ENCODE peak calls at places on chromosome 19, in five cellular contexts. O, Z, W, V and B are unnamed samples. For H3K4me1, the result is how much of the 10 kb centered on the place peaks cover.

GRCh38 chr19:5697890-5698634 is 8.0 kb downstream of the RPL36 start:
- DNase-seq in Z (no peak), V (no peak), O (no peak), W (no peak), B (no peak)

GRCh38 chr19:13428352-13428751 is 77.9 kb downstream of the CACNA1A start:
- DNase-seq in V (no peak), O (peak), W (no peak), Z (no peak), B (no peak)

GRCh38 chr19:50362656-50363424 is 2.6 kb downstream of the NAPSA start:
- DNase-seq in O (peak), Z (no peak), V (no peak), W (no peak), B (peak)

GRCh38 chr19:30420881-30421280 is 48.7 kb downstream of the ZNF536 start:
- DNase-seq in V (no peak), Z (no peak), O (no peak), W (no peak), B (no peak)

GRCh38 chr19:1066748-1067340 is at the start of gene ARHGAP45:
- DNase-seq in O (peak), V (no peak), Z (no peak), W (peak), B (no peak)

GRCh38 chr19:5022066-5022860 is 53.4 kb downstream of the KDM4B start:
- DNase-seq in O (no peak), Z (no peak), W (no peak), V (no peak), B (no peak)

GRCh38 chr19:16957151-16957662 is 68.4 kb downstream of the F2RL3 start:
- DNase-seq in O (no peak), Z (peak), V (no peak), W (no peak), B (peak)

GRCh38 chr19:10679743-10680142 is 21.5 kb upstream of the QTRT1 start:
- DNase-seq in O (no peak), W (no peak), Z (no peak), V (no peak), B (no peak)

GRCh38 chr19:35213678-35214632 is 14.6 kb downstream of the FAM187B start:
- DNase-seq in Z (peak), O (no peak), V (peak), W (peak), B (peak)

GRCh38 chr19:18995804-18996241 is 37.5 kb downstream of the SUGP2 start:
- DNase-seq in O (peak), V (peak), Z (peak), W (peak), B (peak)

GRCh38 chr19:13795595-13796300 is 505 bp downstream of the ZSWIM4 start:
- DNase-seq in O (peak), Z (peak), W (no peak), V (no peak), B (no peak)

GRCh38 chr19:19554074-19555023 is 16.3 kb downstream of the CILP2 start:
- DNase-seq in V (no peak), W (peak), Z (no peak), O (peak), B (peak)

GRCh38 chr19:35990771-35991730 is 3.9 kb upstream of the SDHAF1 start:
- DNase-seq in Z (no peak), V (no peak), O (no peak), W (no peak), B (no peak)

GRCh38 chr19:39497850-39498261 is 891 bp upstream of the DLL3 start:
- DNase-seq in V (no peak), O (peak), Z (no peak), W (no peak), B (no peak)

GRCh38 chr19:53912653-53913052 is 3.6 kb downstream of the CACNG7 start:
- DNase-seq in Z (no peak), V (no peak), W (no peak), O (peak), B (no peak)

GRCh38 chr19:49017666-49018351 is 918 bp upstream of the LHB start:
- DNase-seq in V (no peak), W (peak), Z (no peak), O (peak), B (peak)

GRCh38 chr19:11322269-11323024 is 17.0 kb downstream of the RAB3D start:
- DNase-seq in W (no peak), O (no peak), Z (no peak), V (no peak), B (no peak)

GRCh38 chr19:947707-948533 is 22.1 kb downstream of the ARID3A start:
- DNase-seq in W (peak), O (no peak), V (peak), Z (no peak), B (peak)

GRCh38 chr19:45451181-45451849 is 16.5 kb upstream of the FOSB start:
- DNase-seq in Z (no peak), V (peak), W (peak), O (no peak), B (peak)

GRCh38 chr19:1064661-1065605 is 2.0 kb upstream of the ARHGAP45 start:
- DNase-seq in O (no peak), Z (peak), V (no peak), W (peak), B (peak)

GRCh38 chr19:10105241-10106099 is 692 bp upstream of the PPAN start:
- DNase-seq in W (no peak), V (no peak), Z (no peak), O (peak), B (no peak)

GRCh38 chr19:55341191-55342043 is 1.7 kb downstream of the KMT5C start:
- DNase-seq in O (peak), Z (peak), W (peak), V (peak), B (peak)

GRCh38 chr19:1785310-1785709 is 26.8 kb downstream of the ATP8B3 start:
- DNase-seq in O (no peak), Z (no peak), W (no peak), V (no peak), B (no peak)

GRCh38 chr19:12984143-12984627 is 11.1 kb upstream of the NFIX start:
- DNase-seq in O (no peak), W (no peak), Z (no peak), V (no peak), B (no peak)

GRCh38 chr19:20070691-20071090 is 7.1 kb upstream of the ZNF90 start:
- DNase-seq in O (no peak), W (no peak), Z (no peak), V (no peak), B (no peak)

GRCh38 chr19:2243274-2244121 is 5.6 kb upstream of the AMH start:
- DNase-seq in W (no peak), V (no peak), Z (no peak), O (no peak), B (no peak)

GRCh38 chr19:2363419-2363818 is 3.4 kb downstream of the TMPRSS9 start:
- DNase-seq in V (no peak), O (no peak), W (no peak), Z (no peak), B (no peak)

GRCh38 chr19:52297601-52298358 is 811 bp downstream of the ZNF480 start:
- DNase-seq in V (no peak), W (no peak), O (no peak), Z (peak), B (no peak)
- H3K27ac ChIP-seq in V (peak), W (peak), O (peak), Z (peak), B (peak)

DNA sequence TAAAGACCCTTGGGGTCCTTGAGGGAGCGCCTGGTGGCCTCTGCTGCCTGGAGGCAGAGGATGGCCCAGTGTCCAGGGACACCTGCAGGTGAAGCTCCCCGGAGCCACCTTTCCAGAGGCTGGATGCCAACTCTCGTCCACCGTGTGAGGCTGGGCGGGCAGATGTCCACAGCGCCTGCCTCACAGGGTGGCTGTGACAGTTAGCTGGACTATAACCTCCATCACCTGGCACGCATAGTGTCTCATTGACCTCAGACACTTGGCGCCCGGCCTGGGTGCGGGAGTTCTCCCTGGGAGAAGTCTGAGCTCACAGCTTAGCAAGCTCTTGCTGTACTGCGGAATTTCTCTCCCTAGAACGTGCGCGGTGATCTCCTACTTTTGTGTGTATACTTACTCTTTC is 9.8 kb downstream of the BICRA start:
- DNase-seq in W (peak), O (no peak), V (peak), Z (no peak), B (no peak)
- H3K4me3 ChIP-seq in W (no peak), O (no peak), V (no peak), Z (no peak), B (no peak)

DNA sequence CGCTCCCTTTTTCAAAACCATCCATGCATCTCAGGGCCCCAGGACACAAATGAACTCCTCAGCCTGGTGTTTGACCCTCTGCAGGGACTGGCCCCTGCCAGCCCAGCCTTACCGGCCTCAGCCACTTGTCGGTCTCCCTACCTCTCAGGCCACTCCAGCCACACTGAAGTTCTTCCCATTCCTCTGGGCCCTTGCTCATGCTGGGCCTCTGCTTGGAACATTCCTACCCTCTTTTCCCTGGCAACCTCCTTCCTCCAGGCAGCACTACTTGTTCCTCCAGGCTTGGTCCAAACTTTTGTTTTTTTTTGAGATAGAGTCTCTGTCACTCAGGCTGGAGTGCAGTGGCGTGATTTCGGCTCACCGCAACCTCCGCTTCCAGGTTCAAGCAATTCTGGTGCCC is 7.6 kb upstream of the EGLN2 start:
- DNase-seq in V (no peak), W (no peak), Z (no peak), O (no peak), B (peak)
- H3K4me1 ChIP-seq in V (under half), W (under half), Z (under half), O (under half), B (under half)

GRCh38 chr19:41376241-41376997 is at the start of gene TMEM91:
- DNase-seq in O (no peak), Z (peak), V (peak), W (peak), B (peak)
- H3K27ac ChIP-seq in O (no peak), Z (peak), V (peak), W (no peak), B (peak)